ENCODE peak calls at places on chromosomes 2 and 18, in five cellular contexts. One of them, this sample, is unnamed.

GRCh38 chr2:54771166-54771565 is 47.7 kb downstream of the EML6 start:
- DNase-seq in upper lobe of right lung: no peak
- DNase-seq in cardiac muscle cell: no peak
- DNase-seq in uterus: no peak
- DNase-seq in fibroblast of pulmonary artery: peak
- DNase-seq in this sample: peak

GRCh38 chr2:212667751-212668316 is 129.2 kb upstream of the ERBB4 start:
- DNase-seq in upper lobe of right lung: no peak
- DNase-seq in cardiac muscle cell: no peak
- DNase-seq in uterus: no peak
- DNase-seq in fibroblast of pulmonary artery: no peak
- DNase-seq in this sample: no peak

GRCh38 chr2:156585457-156585856 is 149.3 kb downstream of the GPD2 start:
- DNase-seq in upper lobe of right lung: no peak
- DNase-seq in cardiac muscle cell: no peak
- DNase-seq in uterus: no peak
- DNase-seq in fibroblast of pulmonary artery: no peak
- DNase-seq in this sample: no peak

GRCh38 chr2:18910843-18911242 is 321.5 kb upstream of the NT5C1B start:
- DNase-seq in upper lobe of right lung: no peak
- DNase-seq in cardiac muscle cell: no peak
- DNase-seq in uterus: no peak
- DNase-seq in fibroblast of pulmonary artery: peak
- DNase-seq in this sample: peak

GRCh38 chr2:15577071-15577706 is 14.5 kb upstream of the DDX1 start:
- DNase-seq in upper lobe of right lung: peak
- DNase-seq in cardiac muscle cell: peak
- DNase-seq in uterus: peak
- DNase-seq in fibroblast of pulmonary artery: peak
- DNase-seq in this sample: peak

GRCh38 chr2:231347081-231347480 is 48.4 kb upstream of the B3GNT7 start:
- DNase-seq in upper lobe of right lung: peak
- DNase-seq in cardiac muscle cell: no peak
- DNase-seq in uterus: no peak
- DNase-seq in fibroblast of pulmonary artery: peak
- DNase-seq in this sample: no peak

GRCh38 chr18:51537487-51537886 is 340.0 kb upstream of the MEX3C start:
- DNase-seq in upper lobe of right lung: no peak
- DNase-seq in cardiac muscle cell: peak
- DNase-seq in uterus: no peak
- DNase-seq in fibroblast of pulmonary artery: peak
- DNase-seq in this sample: no peak

GRCh38 chr2:36680012-36680411 is 16.5 kb upstream of the VIT start:
- DNase-seq in upper lobe of right lung: no peak
- DNase-seq in cardiac muscle cell: no peak
- DNase-seq in uterus: no peak
- DNase-seq in fibroblast of pulmonary artery: no peak
- DNase-seq in this sample: peak

GRCh38 chr2:204274991-204275390 is 270.3 kb upstream of the PARD3B start:
- DNase-seq in upper lobe of right lung: no peak
- DNase-seq in cardiac muscle cell: no peak
- DNase-seq in uterus: no peak
- DNase-seq in fibroblast of pulmonary artery: no peak
- DNase-seq in this sample: no peak

GRCh38 chr2:201116115-201116958 is at the start of gene CFLAR:
- DNase-seq in upper lobe of right lung: peak
- DNase-seq in cardiac muscle cell: no peak
- DNase-seq in uterus: peak
- DNase-seq in fibroblast of pulmonary artery: peak
- DNase-seq in this sample: peak

GRCh38 chr18:60549338-60549960 is 176.9 kb upstream of the MC4R start:
- DNase-seq in upper lobe of right lung: no peak
- DNase-seq in cardiac muscle cell: peak
- DNase-seq in uterus: no peak
- DNase-seq in fibroblast of pulmonary artery: peak
- DNase-seq in this sample: peak

GRCh38 chr2:135246856-135247255 is 194.8 kb downstream of the RAB3GAP1 start:
- DNase-seq in upper lobe of right lung: no peak
- DNase-seq in cardiac muscle cell: no peak
- DNase-seq in uterus: no peak
- DNase-seq in fibroblast of pulmonary artery: no peak
- DNase-seq in this sample: no peak

GRCh38 chr18:21740474-21740723 is 193 bp upstream of the MIB1 start:
- DNase-seq in upper lobe of right lung: peak
- DNase-seq in cardiac muscle cell: no peak
- DNase-seq in uterus: no peak
- DNase-seq in fibroblast of pulmonary artery: peak
- DNase-seq in this sample: peak

GRCh38 chr18:48580066-48580465 is 41.2 kb downstream of the CTIF start:
- DNase-seq in upper lobe of right lung: no peak
- DNase-seq in cardiac muscle cell: no peak
- DNase-seq in uterus: no peak
- DNase-seq in fibroblast of pulmonary artery: no peak
- DNase-seq in this sample: no peak

GRCh38 chr18:55321268-55322175 is 266.5 kb downstream of the TCF4 start:
- DNase-seq in upper lobe of right lung: peak
- DNase-seq in cardiac muscle cell: peak
- DNase-seq in uterus: peak
- DNase-seq in fibroblast of pulmonary artery: peak
- DNase-seq in this sample: peak

GRCh38 chr2:221570321-221571107 is 1.6 kb downstream of the EPHA4 start:
- DNase-seq in upper lobe of right lung: no peak
- DNase-seq in cardiac muscle cell: peak
- DNase-seq in uterus: peak
- DNase-seq in fibroblast of pulmonary artery: peak
- DNase-seq in this sample: peak

GRCh38 chr2:20666114-20666363 is 905 bp upstream of the GDF7 start:
- DNase-seq in upper lobe of right lung: peak
- DNase-seq in cardiac muscle cell: no peak
- DNase-seq in uterus: no peak
- DNase-seq in fibroblast of pulmonary artery: no peak
- DNase-seq in this sample: no peak

GRCh38 chr18:22668496-22668895 is 250.8 kb upstream of the CTAGE1 start:
- DNase-seq in upper lobe of right lung: no peak
- DNase-seq in cardiac muscle cell: no peak
- DNase-seq in uterus: no peak
- DNase-seq in fibroblast of pulmonary artery: peak
- DNase-seq in this sample: peak

GRCh38 chr2:22981785-22982184 is 403.2 kb upstream of the KLHL29 start:
- DNase-seq in upper lobe of right lung: no peak
- DNase-seq in cardiac muscle cell: no peak
- DNase-seq in uterus: no peak
- DNase-seq in fibroblast of pulmonary artery: no peak
- DNase-seq in this sample: no peak

GRCh38 chr2:121626777-121627524 is 22.3 kb downstream of the CLASP1 start:
- DNase-seq in upper lobe of right lung: no peak
- DNase-seq in cardiac muscle cell: no peak
- DNase-seq in uterus: no peak
- DNase-seq in fibroblast of pulmonary artery: peak
- DNase-seq in this sample: peak

GRCh38 chr2:17539993-17540812 is at the start of gene VSNL1:
- DNase-seq in upper lobe of right lung: peak
- DNase-seq in cardiac muscle cell: peak
- DNase-seq in uterus: peak
- DNase-seq in fibroblast of pulmonary artery: peak
- DNase-seq in this sample: peak

GRCh38 chr2:162116372-162116771 is 35.7 kb downstream of the GCG start:
- DNase-seq in upper lobe of right lung: no peak
- DNase-seq in cardiac muscle cell: no peak
- DNase-seq in uterus: no peak
- DNase-seq in fibroblast of pulmonary artery: no peak
- DNase-seq in this sample: no peak

GRCh38 chr2:144426355-144426754 is 93.6 kb downstream of the ZEB2 start:
- DNase-seq in upper lobe of right lung: no peak
- DNase-seq in cardiac muscle cell: no peak
- DNase-seq in uterus: no peak
- DNase-seq in fibroblast of pulmonary artery: no peak
- DNase-seq in this sample: no peak

GRCh38 chr2:85433511-85434089 is 15.1 kb downstream of the SH2D6 start:
- DNase-seq in upper lobe of right lung: peak
- DNase-seq in cardiac muscle cell: no peak
- DNase-seq in uterus: peak
- DNase-seq in fibroblast of pulmonary artery: peak
- DNase-seq in this sample: peak

GRCh38 chr18:8685914-8686216 is 19.5 kb upstream of the MTCL1 start:
- DNase-seq in upper lobe of right lung: no peak
- DNase-seq in cardiac muscle cell: no peak
- DNase-seq in uterus: no peak
- DNase-seq in fibroblast of pulmonary artery: no peak
- DNase-seq in this sample: no peak

GRCh38 chr18:46398625-46399024 is 258.4 kb downstream of the LOXHD1 start:
- DNase-seq in upper lobe of right lung: no peak
- DNase-seq in cardiac muscle cell: no peak
- DNase-seq in uterus: no peak
- DNase-seq in fibroblast of pulmonary artery: no peak
- DNase-seq in this sample: no peak

GRCh38 chr2:54468643-54469042 is 12.5 kb downstream of the SPTBN1 start:
- DNase-seq in upper lobe of right lung: no peak
- DNase-seq in cardiac muscle cell: no peak
- DNase-seq in uterus: no peak
- DNase-seq in fibroblast of pulmonary artery: no peak
- DNase-seq in this sample: peak

GRCh38 chr2:610465-610864 is 66.7 kb downstream of the TMEM18 start:
- DNase-seq in upper lobe of right lung: no peak
- DNase-seq in cardiac muscle cell: no peak
- DNase-seq in uterus: no peak
- DNase-seq in fibroblast of pulmonary artery: no peak
- DNase-seq in this sample: no peak

GRCh38 chr18:55407191-55407590 is 180.8 kb downstream of the TCF4 start:
- DNase-seq in upper lobe of right lung: no peak
- DNase-seq in cardiac muscle cell: no peak
- DNase-seq in uterus: no peak
- DNase-seq in fibroblast of pulmonary artery: no peak
- DNase-seq in this sample: no peak

GRCh38 chr2:100610381-100610831 is 47.6 kb downstream of the PDCL3 start:
- DNase-seq in upper lobe of right lung: peak
- DNase-seq in cardiac muscle cell: peak
- DNase-seq in uterus: peak
- DNase-seq in fibroblast of pulmonary artery: peak
- DNase-seq in this sample: peak

GRCh38 chr2:240369725-240370585 is 65.5 kb upstream of the GPC1 start:
- DNase-seq in upper lobe of right lung: peak
- DNase-seq in cardiac muscle cell: peak
- DNase-seq in uterus: peak
- DNase-seq in fibroblast of pulmonary artery: peak
- DNase-seq in this sample: peak
- TF ChIP-seq CTCF in upper lobe of right lung: no peak
- TF ChIP-seq CTCF in cardiac muscle cell: no peak
- TF ChIP-seq CTCF in uterus: no peak
- TF ChIP-seq CTCF in fibroblast of pulmonary artery: no peak
- TF ChIP-seq CTCF in this sample: no peak

DNA sequence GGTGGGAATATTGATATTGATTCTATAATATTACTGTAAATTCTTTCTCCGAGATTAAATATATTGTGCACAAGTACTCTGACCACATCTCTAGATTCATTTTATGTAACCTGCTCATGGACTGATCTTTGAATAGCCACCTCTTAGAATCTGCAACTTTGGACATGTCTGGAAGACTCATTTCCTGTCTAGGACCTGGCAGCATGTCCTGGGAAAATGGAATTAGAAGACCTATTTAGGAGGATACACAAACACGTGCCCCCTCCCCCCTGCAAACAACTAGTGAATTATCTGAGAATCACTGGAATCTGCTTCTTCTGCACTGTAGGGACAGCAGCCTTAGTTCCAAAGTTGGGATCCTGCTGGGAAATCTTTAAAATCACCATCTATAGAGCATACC is 94.1 kb downstream of the UBE2E3 start:
- DNase-seq in upper lobe of right lung: no peak
- DNase-seq in cardiac muscle cell: no peak
- DNase-seq in uterus: no peak
- DNase-seq in fibroblast of pulmonary artery: no peak
- DNase-seq in this sample: no peak
- H3K4me3 ChIP-seq in upper lobe of right lung: no peak
- H3K4me3 ChIP-seq in cardiac muscle cell: no peak
- H3K4me3 ChIP-seq in uterus: no peak
- H3K4me3 ChIP-seq in fibroblast of pulmonary artery: no peak
- H3K4me3 ChIP-seq in this sample: no peak

GRCh38 chr18:77765468-77765867 is 515.8 kb downstream of the GALR1 start:
- DNase-seq in upper lobe of right lung: no peak
- DNase-seq in cardiac muscle cell: peak
- DNase-seq in uterus: no peak
- DNase-seq in fibroblast of pulmonary artery: no peak
- DNase-seq in this sample: no peak
- TF ChIP-seq CTCF in upper lobe of right lung: peak
- TF ChIP-seq CTCF in cardiac muscle cell: no peak
- TF ChIP-seq CTCF in uterus: peak
- TF ChIP-seq CTCF in fibroblast of pulmonary artery: no peak
- TF ChIP-seq CTCF in this sample: no peak

DNA sequence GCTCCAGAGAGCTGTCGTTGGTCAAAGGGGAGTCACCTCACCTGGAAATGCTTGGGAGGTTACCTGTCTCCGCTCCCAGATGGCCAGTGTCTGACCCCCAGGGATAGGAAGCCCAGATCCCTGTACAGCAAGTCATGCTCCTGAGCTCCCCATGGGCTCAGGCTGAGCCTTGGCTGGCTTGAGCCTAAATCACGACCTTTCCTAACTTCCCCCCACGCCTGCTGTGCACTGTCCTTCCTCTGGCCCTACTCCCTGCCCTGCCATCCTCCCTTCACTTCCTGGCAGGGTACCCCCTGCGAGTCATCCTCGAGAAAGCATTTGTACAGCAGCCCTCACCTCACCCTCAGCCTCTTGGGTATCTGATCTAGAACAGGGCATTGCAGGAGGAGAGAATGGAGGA is 9.2 kb upstream of the HDAC4 start:
- DNase-seq in upper lobe of right lung: no peak
- DNase-seq in cardiac muscle cell: no peak
- DNase-seq in uterus: no peak
- DNase-seq in fibroblast of pulmonary artery: no peak
- DNase-seq in this sample: no peak
- H3K4me3 ChIP-seq in upper lobe of right lung: no peak
- H3K4me3 ChIP-seq in cardiac muscle cell: no peak
- H3K4me3 ChIP-seq in uterus: no peak
- H3K4me3 ChIP-seq in fibroblast of pulmonary artery: no peak
- H3K4me3 ChIP-seq in this sample: no peak

GRCh38 chr18:10035306-10035991 is 121.6 kb downstream of the VAPA start:
- DNase-seq in upper lobe of right lung: peak
- DNase-seq in cardiac muscle cell: no peak
- DNase-seq in uterus: peak
- DNase-seq in fibroblast of pulmonary artery: no peak
- DNase-seq in this sample: no peak

GRCh38 chr18:10033038-10033437 is 119.2 kb downstream of the VAPA start:
- DNase-seq in upper lobe of right lung: no peak
- DNase-seq in cardiac muscle cell: no peak
- DNase-seq in uterus: peak
- DNase-seq in fibroblast of pulmonary artery: no peak
- DNase-seq in this sample: no peak

GRCh38 chr18:10029711-10030110 is 115.9 kb downstream of the VAPA start:
- DNase-seq in upper lobe of right lung: no peak
- DNase-seq in cardiac muscle cell: no peak
- DNase-seq in uterus: peak
- DNase-seq in fibroblast of pulmonary artery: no peak
- DNase-seq in this sample: no peak

GRCh38 chr18:10030816-10031541 is 117.2 kb downstream of the VAPA start:
- DNase-seq in upper lobe of right lung: no peak
- DNase-seq in cardiac muscle cell: no peak
- DNase-seq in uterus: peak
- DNase-seq in fibroblast of pulmonary artery: no peak
- DNase-seq in this sample: peak

GRCh38 chr18:10032331-10032979 is 118.6 kb downstream of the VAPA start:
- DNase-seq in upper lobe of right lung: no peak
- DNase-seq in cardiac muscle cell: peak
- DNase-seq in uterus: peak
- DNase-seq in fibroblast of pulmonary artery: no peak
- DNase-seq in this sample: no peak
- TF ChIP-seq CTCF in upper lobe of right lung: peak
- TF ChIP-seq CTCF in cardiac muscle cell: peak
- TF ChIP-seq CTCF in uterus: no peak
- TF ChIP-seq CTCF in fibroblast of pulmonary artery: peak
- TF ChIP-seq CTCF in this sample: no peak